ENCODE peak calls at places on chromosomes 6 and 20, in four cellular contexts. Q, I, Z and C are unnamed samples.

GRCh38 chr6:13507306-13507855 is 20.0 kb upstream of the GFOD1 start:
- DNase-seq in Q (no peak), I (no peak), Z (no peak), C (no peak)

GRCh38 chr6:30769088-30769852 is 24.9 kb upstream of the IER3 start:
- DNase-seq in Q (peak; percentile 82), I (no peak), Z (peak; percentile 27), C (no peak)

GRCh38 chr6:34990971-34991560 is 102.0 kb downstream of the ANKS1A start:
- DNase-seq in Q (no peak), I (no peak), Z (no peak), C (no peak)

GRCh38 chr20:50283922-50284810 is 93.5 kb downstream of the CEBPB start:
- DNase-seq in Q (no peak), I (peak; percentile 44), Z (no peak), C (no peak)

GRCh38 chr20:11379257-11380011 is 538.3 kb upstream of the BTBD3 start:
- DNase-seq in Q (no peak), I (no peak), Z (no peak), C (no peak)

GRCh38 chr6:101811108-101811507 is 417.6 kb downstream of the GRIK2 start:
- DNase-seq in Q (no peak), I (no peak), Z (no peak), C (no peak)

GRCh38 chr6:109187399-109188114 is 92.2 kb downstream of the CEP57L1 start:
- DNase-seq in Q (peak; percentile 20), I (peak; percentile 76), Z (peak; percentile 46), C (peak; percentile 28)

GRCh38 chr6:167750956-167751358 is 75.8 kb upstream of the AFDN start:
- DNase-seq in Q (no peak), I (peak; percentile 75), Z (no peak), C (no peak)

GRCh38 chr20:34921436-34921835 is 34.2 kb downstream of the GSS start:
- DNase-seq in Q (no peak), I (no peak), Z (no peak), C (no peak)

GRCh38 chr6:52362443-52363221 is 681 bp downstream of the PAQR8 start:
- DNase-seq in Q (peak; percentile 55), I (peak; percentile 77), Z (peak; percentile 31), C (peak; percentile 17)

GRCh38 chr6:18425218-18425617 is 38.1 kb downstream of the RNF144B start:
- DNase-seq in Q (no peak), I (no peak), Z (no peak), C (no peak)

GRCh38 chr6:166228839-166229528 is 61.3 kb upstream of the TBXT start:
- DNase-seq in Q (no peak), I (peak; percentile 46), Z (no peak), C (no peak)

GRCh38 chr20:43916875-43917371 is 2.3 kb downstream of the TOX2 start:
- DNase-seq in Q (no peak), I (no peak), Z (no peak), C (no peak)

GRCh38 chr20:16555754-16556153 is 17.5 kb downstream of the KIF16B start:
- DNase-seq in Q (no peak), I (no peak), Z (no peak), C (no peak)

GRCh38 chr6:34132486-34133185 is 13.3 kb downstream of the GRM4 start:
- DNase-seq in Q (no peak), I (peak; percentile 49), Z (no peak), C (no peak)

GRCh38 chr20:21183722-21184121 is 57.8 kb downstream of the KIZ start:
- DNase-seq in Q (no peak), I (no peak), Z (no peak), C (no peak)

GRCh38 chr20:15637971-15638754 is 935.1 kb downstream of the KIF16B start:
- DNase-seq in Q (no peak), I (no peak), Z (no peak), C (no peak)

GRCh38 chr6:145756170-145756662 is 20.9 kb upstream of the EPM2A start:
- DNase-seq in Q (no peak), I (no peak), Z (no peak), C (no peak)

GRCh38 chr6:75418233-75418632 is 75.4 kb downstream of the FILIP1 start:
- DNase-seq in Q (no peak), I (no peak), Z (no peak), C (no peak)

GRCh38 chr6:27836783-27837635 is 75.2 kb downstream of the OR2B2 start:
- DNase-seq in Q (peak; percentile 66), I (peak; percentile 64), Z (peak; percentile 45), C (no peak)

GRCh38 chr20:12835999-12836398 is 172.8 kb upstream of the SPTLC3 start:
- DNase-seq in Q (no peak), I (no peak), Z (no peak), C (no peak)

GRCh38 chr6:96816182-96816888 is 20.9 kb downstream of the GPR63 start:
- DNase-seq in Q (no peak), I (no peak), Z (no peak), C (no peak)

GRCh38 chr6:26531897-26532296 is 6.3 kb upstream of the HMGN4 start:
- DNase-seq in Q (no peak), I (no peak), Z (no peak), C (no peak)

GRCh38 chr20:51469046-51469445 is 73.5 kb downstream of the NFATC2 start:
- DNase-seq in Q (no peak), I (no peak), Z (no peak), C (no peak)

GRCh38 chr6:109453594-109454482 is 1.7 kb downstream of the MICAL1 start:
- DNase-seq in Q (no peak), I (no peak), Z (no peak), C (no peak)

GRCh38 chr6:170122676-170123075 is 168.2 kb downstream of the DLL1 start:
- DNase-seq in Q (no peak), I (no peak), Z (no peak), C (no peak)

GRCh38 chr6:17202526-17202925 is 78.6 kb upstream of the RBM24 start:
- DNase-seq in Q (no peak), I (no peak), Z (no peak), C (no peak)

GRCh38 chr20:19406371-19406770 is 193.9 kb downstream of the SLC24A3 start:
- DNase-seq in Q (no peak), I (no peak), Z (no peak), C (no peak)

GRCh38 chr6:28947831-28948270 is 24.1 kb upstream of the TRIM27 start:
- DNase-seq in Q (no peak), I (no peak), Z (no peak), C (no peak)

DNA sequence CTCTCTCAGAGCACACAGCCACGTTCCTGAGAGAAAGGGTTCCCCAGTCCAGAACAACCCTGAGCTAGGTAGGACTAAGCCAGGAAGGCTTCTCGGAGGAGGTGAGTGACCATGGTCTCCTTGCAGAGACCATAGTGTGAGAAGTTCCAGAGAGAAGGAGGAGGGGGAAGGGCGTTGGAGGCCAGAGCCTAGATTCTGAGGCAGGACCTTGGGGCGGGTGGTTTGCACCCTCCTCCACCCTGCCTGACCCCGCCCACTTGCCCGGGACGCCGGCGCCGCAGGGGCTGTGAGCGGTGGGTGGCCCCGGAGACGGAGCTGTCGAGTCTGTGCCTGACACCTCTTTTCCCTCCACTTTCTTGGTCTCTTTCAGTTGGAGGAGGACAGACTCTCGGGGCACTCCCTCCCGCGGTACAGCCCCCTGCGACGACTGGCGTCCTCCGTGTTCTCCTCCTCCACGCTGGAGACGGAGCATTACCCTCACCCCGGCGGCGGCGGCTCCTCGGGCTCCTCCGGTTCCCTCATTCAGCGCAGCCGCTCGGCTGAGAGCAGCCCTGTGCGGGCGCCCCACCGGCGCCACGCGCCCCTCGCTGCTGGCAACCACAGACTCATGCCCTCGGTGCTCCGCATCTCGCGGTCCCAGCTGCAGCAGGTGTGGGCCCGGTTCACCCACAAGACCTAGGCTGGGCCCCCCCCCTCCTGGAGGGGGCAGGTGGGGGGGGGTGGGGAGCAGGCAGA is 26.2 kb downstream of the TTBK1 start:
- DNase-seq in Q (no peak), I (peak; percentile 89), Z (peak; percentile 29), C (no peak)
- H3K9me3 ChIP-seq in Q (no peaks in the 10 kb centered on the region), I (no peaks in the 10 kb centered on the region), Z (no peaks in the 10 kb centered on the region), C (no peaks in the 10 kb centered on the region)

GRCh38 chr6:140130074-140130473 is 755.6 kb upstream of the CITED2 start:
- DNase-seq in Q (no peak), I (no peak), Z (no peak), C (no peak)
- H3K9me3 ChIP-seq in Q (peaks cover 7% of the 10 kb centered on the region), I (peaks cover 17% of the 10 kb centered on the region), Z (peaks cover 4% of the 10 kb centered on the region), C (no peaks in the 10 kb centered on the region)

GRCh38 chr20:62549499-62550086 is 73.8 kb upstream of the GATA5 start:
- DNase-seq in Q (no peak), I (no peak), Z (no peak), C (no peak)
- H3K9me3 ChIP-seq in Q (peaks cover 4% of the 10 kb centered on the region), I (no peaks in the 10 kb centered on the region), Z (no peaks in the 10 kb centered on the region), C (no peaks in the 10 kb centered on the region)

GRCh38 chr20:30598460-30599230 is 658.8 kb upstream of the DEFB115 start:
- DNase-seq in Q (no peak), I (no peak), Z (no peak), C (no peak)

GRCh38 chr20:30601974-30602373 is 655.5 kb upstream of the DEFB115 start:
- DNase-seq in Q (no peak), I (no peak), Z (no peak), C (no peak)

GRCh38 chr20:30602424-30602823 is 655.0 kb upstream of the DEFB115 start:
- DNase-seq in Q (no peak), I (no peak), Z (no peak), C (no peak)

GRCh38 chr20:30595698-30596097 is 661.8 kb upstream of the DEFB115 start:
- DNase-seq in Q (no peak), I (no peak), Z (no peak), C (no peak)

DNA sequence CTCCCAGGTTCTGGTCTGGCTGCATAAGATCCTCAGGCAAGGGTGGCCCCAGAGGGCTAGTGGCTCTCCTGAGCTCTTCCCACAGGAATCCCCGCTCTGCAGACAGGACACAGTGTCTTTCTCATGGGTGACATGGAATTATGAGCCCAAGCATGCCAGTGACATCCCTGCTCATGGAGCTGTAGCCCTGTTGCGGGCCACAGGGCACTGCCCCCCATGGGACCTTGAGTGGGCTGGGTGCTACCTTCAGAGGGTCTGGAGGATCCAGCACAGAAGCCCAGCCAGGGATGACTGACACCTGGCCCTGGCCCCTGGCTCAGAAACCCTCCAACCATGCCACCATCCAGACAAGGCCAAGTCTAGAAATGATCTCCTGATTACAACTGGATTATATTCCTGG is 657.5 kb upstream of the DEFB115 start:
- DNase-seq in Q (no peak), I (no peak), Z (no peak), C (no peak)
- H3K9me3 ChIP-seq in Q (no peaks in the 10 kb centered on the region), I (no peaks in the 10 kb centered on the region), Z (no peaks in the 10 kb centered on the region), C (no peaks in the 10 kb centered on the region)

DNA sequence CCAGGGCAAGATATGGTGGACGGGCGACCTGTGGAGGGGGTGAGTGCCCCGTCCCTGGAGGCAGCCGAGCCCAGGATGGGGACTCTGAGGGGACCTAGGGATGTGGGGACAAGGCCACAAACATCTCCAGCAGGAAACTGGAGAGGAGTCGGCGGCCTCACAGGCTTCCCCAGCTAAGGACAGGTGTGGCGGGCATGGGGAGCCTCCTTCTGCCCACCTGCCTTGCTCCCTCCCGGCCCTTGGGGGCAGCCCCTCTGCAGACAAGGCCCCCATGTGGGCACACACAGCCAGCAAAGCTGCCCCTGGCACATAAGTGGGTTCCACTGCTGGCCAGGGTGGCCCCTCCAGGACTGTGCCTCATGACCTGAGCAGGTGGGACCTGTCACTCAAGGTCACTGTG is 4.6 kb downstream of the CHRNA4 start:
- DNase-seq in Q (no peak), I (no peak), Z (no peak), C (no peak)
- H3K9me3 ChIP-seq in Q (no peaks in the 10 kb centered on the region), I (no peaks in the 10 kb centered on the region), Z (no peaks in the 10 kb centered on the region), C (no peaks in the 10 kb centered on the region)